ENCODE peak calls at places on chromosome 1, in seven cellular contexts. Y, A, X, P, O, H and B are unnamed samples.
A peak's percentile ranks its signal among the peaks of the same experiment; 100 is the strongest.

GRCh38 chr1:39478536-39478935 is 12.9 kb upstream of the BMP8A start:
- DNase-seq in Y (no peak), A (no peak), X (no peak), P (no peak), O (no peak), H (no peak), B (no peak)

GRCh38 chr1:167617100-167617949 is 12.7 kb upstream of the RCSD1 start:
- DNase-seq in Y (peak; percentile 82), A (peak; percentile 34), X (no peak), P (no peak), O (no peak), H (no peak), B (no peak)

GRCh38 chr1:115665319-115665718 is 23.5 kb downstream of the VANGL1 start:
- DNase-seq in Y (no peak), A (no peak), X (no peak), P (no peak), O (peak; percentile 90), H (no peak), B (no peak)

GRCh38 chr1:211526101-211526500 is 34.1 kb upstream of the RD3 start:
- DNase-seq in Y (no peak), A (no peak), X (no peak), P (no peak), O (no peak), H (no peak), B (no peak)

GRCh38 chr1:54114955-54115354 is 37.8 kb downstream of the CDCP2 start:
- DNase-seq in Y (no peak), A (peak; percentile 6), X (no peak), P (no peak), O (no peak), H (no peak), B (no peak)

GRCh38 chr1:85070972-85071492 is 22.7 kb upstream of the MCOLN3 start:
- DNase-seq in Y (no peak), A (no peak), X (no peak), P (no peak), O (no peak), H (no peak), B (no peak)

GRCh38 chr1:236568285-236568894 is 35.9 kb downstream of the HEATR1 start:
- DNase-seq in Y (no peak), A (peak; percentile 51), X (no peak), P (no peak), O (no peak), H (no peak), B (no peak)

GRCh38 chr1:153081736-153082135 is 10.3 kb upstream of the SPRR2B start:
- DNase-seq in Y (no peak), A (no peak), X (no peak), P (no peak), O (no peak), H (no peak), B (no peak)

GRCh38 chr1:198662821-198663220 is 24.0 kb downstream of the PTPRC start:
- DNase-seq in Y (no peak), A (no peak), X (no peak), P (no peak), O (no peak), H (no peak), B (no peak)

GRCh38 chr1:222734740-222735139 is 2.3 kb upstream of the FAM177B start:
- DNase-seq in Y (no peak), A (no peak), X (no peak), P (no peak), O (no peak), H (no peak), B (no peak)

GRCh38 chr1:247360991-247361721 is 29.5 kb upstream of the ZNF496 start:
- DNase-seq in Y (peak; percentile 82), A (no peak), X (peak; percentile 82), P (no peak), O (no peak), H (peak; percentile 23), B (no peak)

GRCh38 chr1:9376430-9376829 is 83.7 kb downstream of the SPSB1 start:
- DNase-seq in Y (no peak), A (no peak), X (no peak), P (no peak), O (no peak), H (no peak), B (no peak)

GRCh38 chr1:179818260-179818659 is 59.3 kb downstream of the TOR1AIP2 start:
- DNase-seq in Y (peak; percentile 53), A (no peak), X (no peak), P (no peak), O (no peak), H (no peak), B (no peak)

GRCh38 chr1:212290608-212291007 is 5.4 kb downstream of the PPP2R5A start:
- DNase-seq in Y (no peak), A (no peak), X (no peak), P (no peak), O (peak; percentile 55), H (no peak), B (no peak)

GRCh38 chr1:53536606-53537005 is 77.4 kb downstream of the DMRTB1 start:
- DNase-seq in Y (no peak), A (no peak), X (no peak), P (no peak), O (no peak), H (no peak), B (no peak)

GRCh38 chr1:8096105-8097011 is 70.2 kb upstream of the ERRFI1 start:
- DNase-seq in Y (no peak), A (peak; percentile 83), X (no peak), P (no peak), O (peak; percentile 81), H (no peak), B (peak; percentile 27)

GRCh38 chr1:9549955-9550546 is 10.8 kb downstream of the SLC25A33 start:
- DNase-seq in Y (no peak), A (no peak), X (no peak), P (no peak), O (no peak), H (no peak), B (no peak)

GRCh38 chr1:66944330-66945274 is 19.8 kb downstream of the MIER1 start:
- DNase-seq in Y (no peak), A (peak; percentile 88), X (peak; percentile 89), P (no peak), O (no peak), H (no peak), B (no peak)

GRCh38 chr1:97384294-97384952 is 536.4 kb downstream of the DPYD start:
- DNase-seq in Y (no peak), A (peak; percentile 46), X (no peak), P (no peak), O (no peak), H (no peak), B (peak; percentile 30)

GRCh38 chr1:218294531-218294930 is 9.4 kb downstream of the RRP15 start:
- DNase-seq in Y (no peak), A (no peak), X (no peak), P (no peak), O (no peak), H (no peak), B (no peak)

GRCh38 chr1:65948609-65949229 is 156.0 kb downstream of the PDE4B start:
- DNase-seq in Y (no peak), A (peak; percentile 39), X (no peak), P (no peak), O (peak; percentile 8), H (no peak), B (no peak)

GRCh38 chr1:22488319-22488718 is 36.7 kb downstream of the ZBTB40 start:
- DNase-seq in Y (no peak), A (peak; percentile 4), X (no peak), P (no peak), O (no peak), H (no peak), B (no peak)

GRCh38 chr1:178161516-178161915 is 67.6 kb downstream of the RASAL2 start:
- DNase-seq in Y (no peak), A (no peak), X (no peak), P (no peak), O (no peak), H (no peak), B (no peak)

GRCh38 chr1:46719689-46720088 is 775 bp upstream of the EFCAB14 start:
- DNase-seq in Y (no peak), A (peak; percentile 3), X (no peak), P (no peak), O (peak; percentile 61), H (no peak), B (no peak)